ENCODE peak calls at places on chromosomes 16 and 17, in ten cellular contexts. One of them, this sample, is unnamed. For H3K9me3, the result is how much of the 10 kb centered on the place peaks cover.

GRCh38 chr16:55672471-55672870 is 16.7 kb downstream of the SLC6A2 start:
- DNase-seq in fibroblast of lung: peak
- DNase-seq in endodermal cell: no peak
- DNase-seq in upper lobe of right lung: no peak
- DNase-seq in hepatocyte: no peak
- DNase-seq in CD4-positive, alpha-beta T cell: no peak
- DNase-seq in aorta: peak
- DNase-seq in keratinocyte: no peak
- DNase-seq in T-helper 17 cell: no peak
- DNase-seq in mammary epithelial cell: no peak
- DNase-seq in this sample: no peak

GRCh38 chr17:61709567-61709966 is 118.5 kb upstream of the NACA2 start:
- DNase-seq in fibroblast of lung: no peak
- DNase-seq in CD4-positive, alpha-beta T cell: no peak
- DNase-seq in mammary epithelial cell: no peak
- DNase-seq in upper lobe of right lung: no peak
- DNase-seq in keratinocyte: no peak
- DNase-seq in T-helper 17 cell: no peak
- DNase-seq in aorta: no peak
- DNase-seq in endodermal cell: no peak
- DNase-seq in hepatocyte: no peak
- DNase-seq in this sample: no peak

GRCh38 chr16:56252835-56253234 is 61.5 kb downstream of the GNAO1 start:
- DNase-seq in hepatocyte: no peak
- DNase-seq in aorta: no peak
- DNase-seq in fibroblast of lung: no peak
- DNase-seq in endodermal cell: no peak
- DNase-seq in mammary epithelial cell: no peak
- DNase-seq in CD4-positive, alpha-beta T cell: no peak
- DNase-seq in T-helper 17 cell: no peak
- DNase-seq in keratinocyte: no peak
- DNase-seq in upper lobe of right lung: no peak
- DNase-seq in this sample: no peak

GRCh38 chr17:10754109-10754508 is 24.3 kb upstream of the TMEM220 start:
- DNase-seq in mammary epithelial cell: no peak
- DNase-seq in endodermal cell: peak
- DNase-seq in aorta: no peak
- DNase-seq in fibroblast of lung: peak
- DNase-seq in hepatocyte: peak
- DNase-seq in upper lobe of right lung: no peak
- DNase-seq in CD4-positive, alpha-beta T cell: no peak
- DNase-seq in T-helper 17 cell: no peak
- DNase-seq in keratinocyte: no peak
- DNase-seq in this sample: no peak

GRCh38 chr16:67528870-67529638 is 425 bp downstream of the RIPOR1 start:
- DNase-seq in keratinocyte: no peak
- DNase-seq in CD4-positive, alpha-beta T cell: no peak
- DNase-seq in hepatocyte: peak
- DNase-seq in aorta: peak
- DNase-seq in fibroblast of lung: peak
- DNase-seq in T-helper 17 cell: no peak
- DNase-seq in endodermal cell: peak
- DNase-seq in mammary epithelial cell: peak
- DNase-seq in upper lobe of right lung: peak
- DNase-seq in this sample: no peak

GRCh38 chr16:12253731-12254130 is 277.2 kb downstream of the SNX29 start:
- DNase-seq in CD4-positive, alpha-beta T cell: no peak
- DNase-seq in aorta: no peak
- DNase-seq in T-helper 17 cell: no peak
- DNase-seq in upper lobe of right lung: no peak
- DNase-seq in endodermal cell: no peak
- DNase-seq in hepatocyte: no peak
- DNase-seq in fibroblast of lung: no peak
- DNase-seq in mammary epithelial cell: no peak
- DNase-seq in keratinocyte: no peak
- DNase-seq in this sample: no peak

GRCh38 chr17:63426917-63427308 is 19.2 kb downstream of the CYB561 start:
- DNase-seq in aorta: no peak
- DNase-seq in mammary epithelial cell: no peak
- DNase-seq in keratinocyte: no peak
- DNase-seq in T-helper 17 cell: no peak
- DNase-seq in upper lobe of right lung: no peak
- DNase-seq in hepatocyte: no peak
- DNase-seq in fibroblast of lung: no peak
- DNase-seq in endodermal cell: no peak
- DNase-seq in CD4-positive, alpha-beta T cell: no peak
- DNase-seq in this sample: no peak

GRCh38 chr16:58464047-58464915 is 35.7 kb upstream of the NDRG4 start:
- DNase-seq in endodermal cell: peak
- DNase-seq in hepatocyte: peak
- DNase-seq in mammary epithelial cell: peak
- DNase-seq in upper lobe of right lung: no peak
- DNase-seq in aorta: no peak
- DNase-seq in keratinocyte: no peak
- DNase-seq in CD4-positive, alpha-beta T cell: no peak
- DNase-seq in fibroblast of lung: no peak
- DNase-seq in T-helper 17 cell: no peak
- DNase-seq in this sample: no peak

GRCh38 chr16:62909597-62909996 is 873.4 kb upstream of the CDH8 start:
- DNase-seq in upper lobe of right lung: no peak
- DNase-seq in aorta: no peak
- DNase-seq in hepatocyte: no peak
- DNase-seq in CD4-positive, alpha-beta T cell: no peak
- DNase-seq in T-helper 17 cell: no peak
- DNase-seq in fibroblast of lung: no peak
- DNase-seq in mammary epithelial cell: no peak
- DNase-seq in keratinocyte: no peak
- DNase-seq in endodermal cell: no peak
- DNase-seq in this sample: no peak
- H3K9me3 ChIP-seq in upper lobe of right lung: under half
- H3K9me3 ChIP-seq in aorta: under half
- H3K9me3 ChIP-seq in hepatocyte: under half
- H3K9me3 ChIP-seq in CD4-positive, alpha-beta T cell: under half
- H3K9me3 ChIP-seq in T-helper 17 cell: under half
- H3K9me3 ChIP-seq in fibroblast of lung: under half
- H3K9me3 ChIP-seq in mammary epithelial cell: under half
- H3K9me3 ChIP-seq in keratinocyte: under half
- H3K9me3 ChIP-seq in endodermal cell: under half
- H3K9me3 ChIP-seq in this sample: under half

GRCh38 chr16:25092489-25092888 is 19.1 kb upstream of the LCMT1 start:
- DNase-seq in hepatocyte: no peak
- DNase-seq in keratinocyte: no peak
- DNase-seq in CD4-positive, alpha-beta T cell: no peak
- DNase-seq in upper lobe of right lung: no peak
- DNase-seq in mammary epithelial cell: no peak
- DNase-seq in endodermal cell: no peak
- DNase-seq in aorta: no peak
- DNase-seq in T-helper 17 cell: no peak
- DNase-seq in fibroblast of lung: no peak
- DNase-seq in this sample: no peak

GRCh38 chr16:25093208-25094061 is 18.1 kb upstream of the LCMT1 start:
- DNase-seq in aorta: no peak
- DNase-seq in CD4-positive, alpha-beta T cell: no peak
- DNase-seq in mammary epithelial cell: no peak
- DNase-seq in upper lobe of right lung: no peak
- DNase-seq in keratinocyte: no peak
- DNase-seq in hepatocyte: no peak
- DNase-seq in endodermal cell: no peak
- DNase-seq in T-helper 17 cell: no peak
- DNase-seq in fibroblast of lung: no peak
- DNase-seq in this sample: no peak

GRCh38 chr16:25084797-25085196 is 26.7 kb upstream of the LCMT1 start:
- DNase-seq in hepatocyte: no peak
- DNase-seq in fibroblast of lung: no peak
- DNase-seq in T-helper 17 cell: no peak
- DNase-seq in mammary epithelial cell: no peak
- DNase-seq in upper lobe of right lung: no peak
- DNase-seq in endodermal cell: no peak
- DNase-seq in CD4-positive, alpha-beta T cell: no peak
- DNase-seq in keratinocyte: no peak
- DNase-seq in aorta: no peak
- DNase-seq in this sample: no peak

DNA sequence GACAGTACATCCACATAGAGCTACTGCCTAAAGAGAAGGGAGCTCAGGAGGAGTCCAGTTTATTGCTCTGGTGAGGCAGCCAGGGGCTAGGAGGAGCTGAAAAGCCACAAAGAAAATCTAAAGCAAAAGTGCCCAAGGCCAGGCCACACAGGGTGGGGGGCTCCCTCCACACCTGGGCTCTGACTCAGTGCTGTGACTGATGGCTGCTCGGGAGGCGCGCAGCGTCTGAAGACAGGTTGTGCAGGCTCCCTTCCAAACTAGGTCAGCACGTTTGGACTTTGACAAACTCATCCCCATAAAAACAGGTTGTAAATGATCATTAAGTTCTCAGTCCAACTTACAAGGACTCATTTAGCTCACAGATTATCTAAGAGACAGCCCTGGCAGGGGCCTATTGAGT is 22.2 kb upstream of the LCMT1 start:
- DNase-seq in CD4-positive, alpha-beta T cell: no peak
- DNase-seq in endodermal cell: no peak
- DNase-seq in mammary epithelial cell: no peak
- DNase-seq in upper lobe of right lung: no peak
- DNase-seq in keratinocyte: no peak
- DNase-seq in aorta: no peak
- DNase-seq in fibroblast of lung: no peak
- DNase-seq in hepatocyte: peak
- DNase-seq in T-helper 17 cell: no peak
- DNase-seq in this sample: no peak
- H3K9me3 ChIP-seq in CD4-positive, alpha-beta T cell: under half
- H3K9me3 ChIP-seq in endodermal cell: under half
- H3K9me3 ChIP-seq in mammary epithelial cell: under half
- H3K9me3 ChIP-seq in upper lobe of right lung: under half
- H3K9me3 ChIP-seq in keratinocyte: under half
- H3K9me3 ChIP-seq in aorta: under half
- H3K9me3 ChIP-seq in fibroblast of lung: under half
- H3K9me3 ChIP-seq in hepatocyte: under half
- H3K9me3 ChIP-seq in T-helper 17 cell: under half
- H3K9me3 ChIP-seq in this sample: under half

DNA sequence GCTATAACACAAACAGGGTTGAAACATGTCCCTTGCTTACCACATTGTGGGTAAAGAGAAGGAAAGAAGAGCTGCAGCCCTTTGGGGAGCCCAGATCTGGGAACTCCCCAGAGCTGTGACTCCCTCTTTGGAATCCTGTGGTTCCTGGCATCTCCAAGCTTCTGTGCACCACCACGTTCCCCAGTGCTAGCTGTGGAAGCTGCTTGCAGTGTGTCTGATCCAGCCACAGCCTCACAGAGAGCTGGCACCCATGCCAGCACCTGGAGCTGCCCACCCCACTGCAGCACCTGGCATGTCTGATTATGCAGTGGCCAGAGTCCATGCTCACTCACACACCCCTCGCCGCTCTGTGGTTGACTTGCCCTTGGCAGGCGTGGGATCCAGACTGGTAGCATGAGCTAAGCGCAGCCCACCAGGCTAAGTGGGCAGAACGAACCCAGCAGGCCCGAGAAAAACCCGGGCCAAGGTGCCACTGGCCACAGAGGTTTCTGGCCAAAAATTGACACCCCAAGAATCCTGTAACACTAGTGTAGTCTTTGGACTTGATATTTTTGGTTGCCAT is 252.6 kb upstream of the KCNJ16 start:
- DNase-seq in hepatocyte: no peak
- DNase-seq in keratinocyte: no peak
- DNase-seq in endodermal cell: no peak
- DNase-seq in CD4-positive, alpha-beta T cell: no peak
- DNase-seq in upper lobe of right lung: no peak
- DNase-seq in T-helper 17 cell: no peak
- DNase-seq in aorta: no peak
- DNase-seq in mammary epithelial cell: no peak
- DNase-seq in fibroblast of lung: no peak
- DNase-seq in this sample: no peak
- H3K9me3 ChIP-seq in hepatocyte: under half
- H3K9me3 ChIP-seq in keratinocyte: under half
- H3K9me3 ChIP-seq in endodermal cell: under half
- H3K9me3 ChIP-seq in CD4-positive, alpha-beta T cell: under half
- H3K9me3 ChIP-seq in upper lobe of right lung: under half
- H3K9me3 ChIP-seq in T-helper 17 cell: under half
- H3K9me3 ChIP-seq in aorta: under half
- H3K9me3 ChIP-seq in mammary epithelial cell: under half
- H3K9me3 ChIP-seq in fibroblast of lung: under half
- H3K9me3 ChIP-seq in this sample: under half

GRCh38 chr17:56892333-56892732 is 21.5 kb downstream of the TRIM25 start:
- DNase-seq in T-helper 17 cell: no peak
- DNase-seq in endodermal cell: no peak
- DNase-seq in upper lobe of right lung: no peak
- DNase-seq in hepatocyte: no peak
- DNase-seq in keratinocyte: no peak
- DNase-seq in mammary epithelial cell: no peak
- DNase-seq in fibroblast of lung: no peak
- DNase-seq in CD4-positive, alpha-beta T cell: no peak
- DNase-seq in aorta: no peak
- DNase-seq in this sample: no peak

GRCh38 chr17:56891751-56892150 is 22.1 kb downstream of the TRIM25 start:
- DNase-seq in T-helper 17 cell: peak
- DNase-seq in hepatocyte: no peak
- DNase-seq in keratinocyte: no peak
- DNase-seq in aorta: peak
- DNase-seq in mammary epithelial cell: no peak
- DNase-seq in CD4-positive, alpha-beta T cell: no peak
- DNase-seq in endodermal cell: peak
- DNase-seq in fibroblast of lung: no peak
- DNase-seq in upper lobe of right lung: peak
- DNase-seq in this sample: no peak

GRCh38 chr17:56890390-56890789 is 23.5 kb downstream of the TRIM25 start:
- DNase-seq in upper lobe of right lung: no peak
- DNase-seq in endodermal cell: no peak
- DNase-seq in fibroblast of lung: no peak
- DNase-seq in T-helper 17 cell: no peak
- DNase-seq in mammary epithelial cell: no peak
- DNase-seq in CD4-positive, alpha-beta T cell: no peak
- DNase-seq in hepatocyte: no peak
- DNase-seq in aorta: no peak
- DNase-seq in keratinocyte: no peak
- DNase-seq in this sample: no peak

GRCh38 chr17:56893503-56893902 is 20.3 kb downstream of the TRIM25 start:
- DNase-seq in keratinocyte: no peak
- DNase-seq in T-helper 17 cell: no peak
- DNase-seq in endodermal cell: peak
- DNase-seq in mammary epithelial cell: no peak
- DNase-seq in aorta: no peak
- DNase-seq in fibroblast of lung: no peak
- DNase-seq in hepatocyte: no peak
- DNase-seq in upper lobe of right lung: no peak
- DNase-seq in CD4-positive, alpha-beta T cell: no peak
- DNase-seq in this sample: no peak

DNA sequence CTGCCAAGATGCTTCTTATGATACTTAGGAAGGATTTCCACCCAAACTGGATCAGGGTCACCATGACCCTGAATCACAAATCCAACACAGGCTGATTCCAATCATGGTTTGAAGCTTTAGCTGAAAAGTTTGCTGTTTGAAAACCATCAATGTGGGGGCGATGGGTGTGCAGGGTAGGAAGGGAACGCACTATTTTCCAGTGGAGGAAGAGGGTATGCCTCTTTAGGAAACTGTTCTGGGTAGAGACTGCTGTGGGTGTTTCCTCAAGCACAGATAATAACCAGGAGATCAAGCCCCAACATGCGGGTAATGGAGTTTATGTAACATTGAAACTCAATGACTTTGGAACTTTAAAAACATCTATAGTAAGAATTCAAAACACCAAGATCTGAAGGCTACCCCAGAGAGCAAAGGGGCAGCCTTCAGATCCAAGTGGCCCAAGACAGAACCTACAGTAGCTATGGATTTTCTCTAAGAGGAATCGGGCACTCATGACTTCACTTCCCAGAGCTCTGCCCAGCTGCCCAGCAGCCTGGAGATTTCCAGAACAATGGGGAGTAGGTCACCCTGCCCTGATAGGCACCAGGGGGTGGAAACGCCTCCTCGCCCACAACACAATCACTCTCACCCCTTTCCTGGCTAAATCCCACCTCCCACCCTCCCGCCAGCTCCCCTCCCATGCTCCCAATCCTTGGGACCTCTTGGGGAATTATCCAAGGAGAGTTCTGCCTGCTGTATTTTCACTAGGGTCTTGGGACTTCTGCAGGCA is 22.8 kb downstream of the TRIM25 start:
- DNase-seq in aorta: no peak
- DNase-seq in hepatocyte: no peak
- DNase-seq in keratinocyte: no peak
- DNase-seq in upper lobe of right lung: no peak
- DNase-seq in endodermal cell: no peak
- DNase-seq in CD4-positive, alpha-beta T cell: no peak
- DNase-seq in T-helper 17 cell: no peak
- DNase-seq in mammary epithelial cell: no peak
- DNase-seq in fibroblast of lung: no peak
- DNase-seq in this sample: no peak
- H3K9me3 ChIP-seq in aorta: under half
- H3K9me3 ChIP-seq in hepatocyte: under half
- H3K9me3 ChIP-seq in keratinocyte: under half
- H3K9me3 ChIP-seq in upper lobe of right lung: under half
- H3K9me3 ChIP-seq in endodermal cell: under half
- H3K9me3 ChIP-seq in CD4-positive, alpha-beta T cell: under half
- H3K9me3 ChIP-seq in T-helper 17 cell: under half
- H3K9me3 ChIP-seq in mammary epithelial cell: under half
- H3K9me3 ChIP-seq in fibroblast of lung: under half
- H3K9me3 ChIP-seq in this sample: under half